ENCODE peak calls at places on chromosome 7, in seven cellular contexts. One of them, this sample, is unnamed.

GRCh38 chr7:157663061-157663863 is 326.5 kb downstream of the DNAJB6 start:
- DNase-seq in uterus: no peak
- DNase-seq in left cardiac atrium: no peak
- DNase-seq in T-cell: no peak
- DNase-seq in right atrium auricular region: no peak
- DNase-seq in GM12892: no peak
- DNase-seq in stimulated activated CD4-positive, alpha-beta T cell treated with anti-CD3 and anti-CD28 coated beads, Interleukin-15, amount 100 ng/mL, for 1 hour: no peak
- DNase-seq in this sample: no peak

GRCh38 chr7:1060315-1061080 is 16.2 kb downstream of the GPR146 start:
- DNase-seq in uterus: no peak
- DNase-seq in left cardiac atrium: peak; percentile 55
- DNase-seq in T-cell: no peak
- DNase-seq in right atrium auricular region: peak; percentile 73
- DNase-seq in GM12892: no peak
- DNase-seq in stimulated activated CD4-positive, alpha-beta T cell treated with anti-CD3 and anti-CD28 coated beads, Interleukin-15, amount 100 ng/mL, for 1 hour: no peak
- DNase-seq in this sample: no peak

GRCh38 chr7:116732788-116733709 is 61.1 kb downstream of the MET start:
- DNase-seq in uterus: no peak
- DNase-seq in left cardiac atrium: no peak
- DNase-seq in T-cell: no peak
- DNase-seq in right atrium auricular region: no peak
- DNase-seq in GM12892: no peak
- DNase-seq in stimulated activated CD4-positive, alpha-beta T cell treated with anti-CD3 and anti-CD28 coated beads, Interleukin-15, amount 100 ng/mL, for 1 hour: no peak
- DNase-seq in this sample: no peak

GRCh38 chr7:78792006-78792405 is 661.5 kb downstream of the MAGI2 start:
- DNase-seq in uterus: no peak
- DNase-seq in left cardiac atrium: no peak
- DNase-seq in T-cell: no peak
- DNase-seq in right atrium auricular region: no peak
- DNase-seq in GM12892: no peak
- DNase-seq in stimulated activated CD4-positive, alpha-beta T cell treated with anti-CD3 and anti-CD28 coated beads, Interleukin-15, amount 100 ng/mL, for 1 hour: no peak
- DNase-seq in this sample: no peak

GRCh38 chr7:159046300-159046699 is 98.4 kb downstream of the VIPR2 start:
- DNase-seq in uterus: no peak
- DNase-seq in left cardiac atrium: no peak
- DNase-seq in T-cell: no peak
- DNase-seq in right atrium auricular region: peak; percentile 13
- DNase-seq in GM12892: no peak
- DNase-seq in stimulated activated CD4-positive, alpha-beta T cell treated with anti-CD3 and anti-CD28 coated beads, Interleukin-15, amount 100 ng/mL, for 1 hour: no peak
- DNase-seq in this sample: no peak

GRCh38 chr7:73647725-73648592 is 19.7 kb upstream of the VPS37D start:
- DNase-seq in uterus: no peak
- DNase-seq in left cardiac atrium: no peak
- DNase-seq in T-cell: no peak
- DNase-seq in right atrium auricular region: no peak
- DNase-seq in GM12892: no peak
- DNase-seq in stimulated activated CD4-positive, alpha-beta T cell treated with anti-CD3 and anti-CD28 coated beads, Interleukin-15, amount 100 ng/mL, for 1 hour: no peak
- DNase-seq in this sample: no peak

GRCh38 chr7:2495402-2496309 is 19.5 kb upstream of the GRIFIN start:
- DNase-seq in uterus: no peak
- DNase-seq in left cardiac atrium: no peak
- DNase-seq in T-cell: no peak
- DNase-seq in right atrium auricular region: no peak
- DNase-seq in GM12892: no peak
- DNase-seq in stimulated activated CD4-positive, alpha-beta T cell treated with anti-CD3 and anti-CD28 coated beads, Interleukin-15, amount 100 ng/mL, for 1 hour: no peak
- DNase-seq in this sample: no peak

GRCh38 chr7:40604601-40605438 is 470.0 kb downstream of the SUGCT start:
- DNase-seq in uterus: no peak
- DNase-seq in left cardiac atrium: peak; percentile 66
- DNase-seq in T-cell: no peak
- DNase-seq in right atrium auricular region: no peak
- DNase-seq in GM12892: peak; percentile 1
- DNase-seq in stimulated activated CD4-positive, alpha-beta T cell treated with anti-CD3 and anti-CD28 coated beads, Interleukin-15, amount 100 ng/mL, for 1 hour: no peak
- DNase-seq in this sample: peak; percentile 26

GRCh38 chr7:45177801-45178200 is 20.2 kb downstream of the RAMP3 start:
- DNase-seq in uterus: peak; percentile 10
- DNase-seq in left cardiac atrium: peak; percentile 17
- DNase-seq in T-cell: no peak
- DNase-seq in right atrium auricular region: no peak
- DNase-seq in GM12892: no peak
- DNase-seq in stimulated activated CD4-positive, alpha-beta T cell treated with anti-CD3 and anti-CD28 coated beads, Interleukin-15, amount 100 ng/mL, for 1 hour: no peak
- DNase-seq in this sample: no peak

GRCh38 chr7:100914208-100914878 is 18.7 kb upstream of the ACHE start:
- DNase-seq in uterus: no peak
- DNase-seq in left cardiac atrium: no peak
- DNase-seq in T-cell: no peak
- DNase-seq in right atrium auricular region: no peak
- DNase-seq in GM12892: no peak
- DNase-seq in stimulated activated CD4-positive, alpha-beta T cell treated with anti-CD3 and anti-CD28 coated beads, Interleukin-15, amount 100 ng/mL, for 1 hour: no peak
- DNase-seq in this sample: no peak

GRCh38 chr7:138952791-138953190 is 28.4 kb downstream of the KIAA1549 start:
- DNase-seq in uterus: no peak
- DNase-seq in left cardiac atrium: no peak
- DNase-seq in T-cell: no peak
- DNase-seq in right atrium auricular region: no peak
- DNase-seq in GM12892: no peak
- DNase-seq in stimulated activated CD4-positive, alpha-beta T cell treated with anti-CD3 and anti-CD28 coated beads, Interleukin-15, amount 100 ng/mL, for 1 hour: no peak
- DNase-seq in this sample: no peak

GRCh38 chr7:49852619-49853462 is 79.4 kb downstream of the VWC2 start:
- DNase-seq in uterus: peak; percentile 29
- DNase-seq in left cardiac atrium: peak; percentile 33
- DNase-seq in T-cell: no peak
- DNase-seq in right atrium auricular region: no peak
- DNase-seq in GM12892: peak; percentile 25
- DNase-seq in stimulated activated CD4-positive, alpha-beta T cell treated with anti-CD3 and anti-CD28 coated beads, Interleukin-15, amount 100 ng/mL, for 1 hour: no peak
- DNase-seq in this sample: peak; percentile 39

GRCh38 chr7:75631711-75632110 is 107.0 kb downstream of the HIP1 start:
- DNase-seq in uterus: no peak
- DNase-seq in left cardiac atrium: no peak
- DNase-seq in T-cell: no peak
- DNase-seq in right atrium auricular region: no peak
- DNase-seq in GM12892: no peak
- DNase-seq in stimulated activated CD4-positive, alpha-beta T cell treated with anti-CD3 and anti-CD28 coated beads, Interleukin-15, amount 100 ng/mL, for 1 hour: no peak
- DNase-seq in this sample: no peak

GRCh38 chr7:137081694-137082093 is 213.2 kb downstream of the CHRM2 start:
- DNase-seq in uterus: peak; percentile 42
- DNase-seq in left cardiac atrium: peak; percentile 80
- DNase-seq in T-cell: no peak
- DNase-seq in right atrium auricular region: peak; percentile 83
- DNase-seq in GM12892: no peak
- DNase-seq in stimulated activated CD4-positive, alpha-beta T cell treated with anti-CD3 and anti-CD28 coated beads, Interleukin-15, amount 100 ng/mL, for 1 hour: no peak
- DNase-seq in this sample: peak; percentile 73

GRCh38 chr7:18087031-18087686 is 59.5 kb upstream of the PRPS1L1 start:
- DNase-seq in uterus: peak; percentile 31
- DNase-seq in left cardiac atrium: peak; percentile 18
- DNase-seq in T-cell: no peak
- DNase-seq in right atrium auricular region: no peak
- DNase-seq in GM12892: no peak
- DNase-seq in stimulated activated CD4-positive, alpha-beta T cell treated with anti-CD3 and anti-CD28 coated beads, Interleukin-15, amount 100 ng/mL, for 1 hour: no peak
- DNase-seq in this sample: no peak

GRCh38 chr7:69367785-69368184 is 230.5 kb upstream of the AUTS2 start:
- DNase-seq in uterus: no peak
- DNase-seq in left cardiac atrium: no peak
- DNase-seq in T-cell: no peak
- DNase-seq in right atrium auricular region: no peak
- DNase-seq in GM12892: no peak
- DNase-seq in stimulated activated CD4-positive, alpha-beta T cell treated with anti-CD3 and anti-CD28 coated beads, Interleukin-15, amount 100 ng/mL, for 1 hour: no peak
- DNase-seq in this sample: no peak

GRCh38 chr7:106281919-106282318 is 2.9 kb downstream of the NAMPT start:
- DNase-seq in uterus: no peak
- DNase-seq in left cardiac atrium: no peak
- DNase-seq in T-cell: no peak
- DNase-seq in right atrium auricular region: no peak
- DNase-seq in GM12892: no peak
- DNase-seq in stimulated activated CD4-positive, alpha-beta T cell treated with anti-CD3 and anti-CD28 coated beads, Interleukin-15, amount 100 ng/mL, for 1 hour: no peak
- DNase-seq in this sample: no peak

GRCh38 chr7:55878701-55879100 is 8.6 kb upstream of the ZNF713 start:
- DNase-seq in uterus: no peak
- DNase-seq in left cardiac atrium: no peak
- DNase-seq in T-cell: no peak
- DNase-seq in right atrium auricular region: no peak
- DNase-seq in GM12892: no peak
- DNase-seq in stimulated activated CD4-positive, alpha-beta T cell treated with anti-CD3 and anti-CD28 coated beads, Interleukin-15, amount 100 ng/mL, for 1 hour: no peak
- DNase-seq in this sample: no peak

GRCh38 chr7:1943933-1944618 is 274.0 kb downstream of the ELFN1 start:
- DNase-seq in uterus: no peak
- DNase-seq in left cardiac atrium: peak; percentile 9
- DNase-seq in T-cell: no peak
- DNase-seq in right atrium auricular region: no peak
- DNase-seq in GM12892: no peak
- DNase-seq in stimulated activated CD4-positive, alpha-beta T cell treated with anti-CD3 and anti-CD28 coated beads, Interleukin-15, amount 100 ng/mL, for 1 hour: no peak
- DNase-seq in this sample: no peak

GRCh38 chr7:132518102-132518838 is 58.0 kb downstream of the PLXNA4 start:
- DNase-seq in uterus: no peak
- DNase-seq in left cardiac atrium: no peak
- DNase-seq in T-cell: no peak
- DNase-seq in right atrium auricular region: no peak
- DNase-seq in GM12892: no peak
- DNase-seq in stimulated activated CD4-positive, alpha-beta T cell treated with anti-CD3 and anti-CD28 coated beads, Interleukin-15, amount 100 ng/mL, for 1 hour: no peak
- DNase-seq in this sample: no peak

GRCh38 chr7:80428161-80429054 is 83.5 kb downstream of the GNAT3 start:
- DNase-seq in uterus: no peak
- DNase-seq in left cardiac atrium: no peak
- DNase-seq in T-cell: no peak
- DNase-seq in right atrium auricular region: no peak
- DNase-seq in GM12892: no peak
- DNase-seq in stimulated activated CD4-positive, alpha-beta T cell treated with anti-CD3 and anti-CD28 coated beads, Interleukin-15, amount 100 ng/mL, for 1 hour: no peak
- DNase-seq in this sample: peak; percentile 63

GRCh38 chr7:112137141-112138101 is 68.8 kb downstream of the DOCK4 start:
- DNase-seq in uterus: no peak
- DNase-seq in left cardiac atrium: no peak
- DNase-seq in T-cell: no peak
- DNase-seq in right atrium auricular region: no peak
- DNase-seq in GM12892: no peak
- DNase-seq in stimulated activated CD4-positive, alpha-beta T cell treated with anti-CD3 and anti-CD28 coated beads, Interleukin-15, amount 100 ng/mL, for 1 hour: no peak
- DNase-seq in this sample: no peak

GRCh38 chr7:70738080-70738479 is 393.9 kb upstream of the GALNT17 start:
- DNase-seq in uterus: no peak
- DNase-seq in left cardiac atrium: no peak
- DNase-seq in T-cell: no peak
- DNase-seq in right atrium auricular region: no peak
- DNase-seq in GM12892: no peak
- DNase-seq in stimulated activated CD4-positive, alpha-beta T cell treated with anti-CD3 and anti-CD28 coated beads, Interleukin-15, amount 100 ng/mL, for 1 hour: no peak
- DNase-seq in this sample: no peak

GRCh38 chr7:101114492-101114891 is 12.4 kb upstream of the SERPINE1 start:
- DNase-seq in uterus: no peak
- DNase-seq in left cardiac atrium: no peak
- DNase-seq in T-cell: no peak
- DNase-seq in right atrium auricular region: no peak
- DNase-seq in GM12892: no peak
- DNase-seq in stimulated activated CD4-positive, alpha-beta T cell treated with anti-CD3 and anti-CD28 coated beads, Interleukin-15, amount 100 ng/mL, for 1 hour: no peak
- DNase-seq in this sample: no peak

GRCh38 chr7:132436121-132436520 is 140.1 kb downstream of the PLXNA4 start:
- DNase-seq in uterus: no peak
- DNase-seq in left cardiac atrium: peak; percentile 48
- DNase-seq in T-cell: no peak
- DNase-seq in right atrium auricular region: no peak
- DNase-seq in GM12892: no peak
- DNase-seq in stimulated activated CD4-positive, alpha-beta T cell treated with anti-CD3 and anti-CD28 coated beads, Interleukin-15, amount 100 ng/mL, for 1 hour: no peak
- DNase-seq in this sample: no peak

GRCh38 chr7:77685219-77685618 is 11.0 kb upstream of the RSBN1L start:
- DNase-seq in uterus: no peak
- DNase-seq in left cardiac atrium: no peak
- DNase-seq in T-cell: no peak
- DNase-seq in right atrium auricular region: no peak
- DNase-seq in GM12892: no peak
- DNase-seq in stimulated activated CD4-positive, alpha-beta T cell treated with anti-CD3 and anti-CD28 coated beads, Interleukin-15, amount 100 ng/mL, for 1 hour: no peak
- DNase-seq in this sample: no peak

GRCh38 chr7:125391921-125392320 is 462.3 kb upstream of the POT1 start:
- DNase-seq in uterus: no peak
- DNase-seq in left cardiac atrium: no peak
- DNase-seq in T-cell: no peak
- DNase-seq in right atrium auricular region: no peak
- DNase-seq in GM12892: no peak
- DNase-seq in stimulated activated CD4-positive, alpha-beta T cell treated with anti-CD3 and anti-CD28 coated beads, Interleukin-15, amount 100 ng/mL, for 1 hour: no peak
- DNase-seq in this sample: no peak

GRCh38 chr7:77479536-77480088 is 57.5 kb upstream of the PTPN12 start:
- DNase-seq in uterus: no peak
- DNase-seq in left cardiac atrium: no peak
- DNase-seq in T-cell: no peak
- DNase-seq in right atrium auricular region: no peak
- DNase-seq in GM12892: no peak
- DNase-seq in stimulated activated CD4-positive, alpha-beta T cell treated with anti-CD3 and anti-CD28 coated beads, Interleukin-15, amount 100 ng/mL, for 1 hour: no peak
- DNase-seq in this sample: no peak

GRCh38 chr7:55156919-55157318 is 138.1 kb downstream of the EGFR start:
- DNase-seq in uterus: no peak
- DNase-seq in left cardiac atrium: no peak
- DNase-seq in T-cell: no peak
- DNase-seq in right atrium auricular region: no peak
- DNase-seq in GM12892: no peak
- DNase-seq in stimulated activated CD4-positive, alpha-beta T cell treated with anti-CD3 and anti-CD28 coated beads, Interleukin-15, amount 100 ng/mL, for 1 hour: no peak
- DNase-seq in this sample: no peak

GRCh38 chr7:101527844-101528667 is 101.0 kb downstream of the MYL10 start:
- DNase-seq in uterus: no peak
- DNase-seq in left cardiac atrium: no peak
- DNase-seq in T-cell: no peak
- DNase-seq in right atrium auricular region: no peak
- DNase-seq in GM12892: no peak
- DNase-seq in stimulated activated CD4-positive, alpha-beta T cell treated with anti-CD3 and anti-CD28 coated beads, Interleukin-15, amount 100 ng/mL, for 1 hour: no peak
- DNase-seq in this sample: no peak

GRCh38 chr7:145903658-145904057 is 212.9 kb upstream of the CNTNAP2 start:
- DNase-seq in uterus: no peak
- DNase-seq in left cardiac atrium: no peak
- DNase-seq in T-cell: no peak
- DNase-seq in right atrium auricular region: no peak
- DNase-seq in GM12892: no peak
- DNase-seq in stimulated activated CD4-positive, alpha-beta T cell treated with anti-CD3 and anti-CD28 coated beads, Interleukin-15, amount 100 ng/mL, for 1 hour: no peak
- DNase-seq in this sample: no peak

GRCh38 chr7:64947252-64948000 is 43.4 kb downstream of the ZNF117 start:
- DNase-seq in uterus: no peak
- DNase-seq in left cardiac atrium: peak; percentile 25
- DNase-seq in T-cell: no peak
- DNase-seq in right atrium auricular region: no peak
- DNase-seq in GM12892: no peak
- DNase-seq in stimulated activated CD4-positive, alpha-beta T cell treated with anti-CD3 and anti-CD28 coated beads, Interleukin-15, amount 100 ng/mL, for 1 hour: no peak
- DNase-seq in this sample: no peak

This sample was measured in fibroblast of the conjunctiva.